ENCODE peak calls at places on chromosomes 11 and 22, in ten cellular contexts. M, C, O, V, I, E, T, W, F and H are unnamed samples.

GRCh38 chr11:96199563-96200025 is 143.4 kb downstream of the MAML2 start:
- DNase-seq in M (peak), C (no peak), O (no peak), V (no peak), I (no peak), E (no peak), T (peak), W (no peak), F (no peak), H (peak)

GRCh38 chr11:116438651-116439479 is 333.9 kb downstream of the BUD13 start:
- DNase-seq in M (no peak), C (no peak), O (no peak), V (no peak), I (no peak), E (no peak), T (no peak), W (no peak), F (no peak), H (no peak)

GRCh38 chr11:118696673-118697226 is 17.3 kb upstream of the TREH start:
- DNase-seq in M (no peak), C (no peak), O (no peak), V (no peak), I (peak), E (no peak), T (no peak), W (no peak), F (no peak), H (no peak)

GRCh38 chr22:38416621-38417251 is 38.3 kb downstream of the KCNJ4 start:
- DNase-seq in M (no peak), C (no peak), O (peak), V (no peak), I (no peak), E (no peak), T (no peak), W (peak), F (no peak), H (no peak)

GRCh38 chr22:49549256-49549655 is 278.4 kb downstream of the BRD1 start:
- DNase-seq in M (no peak), C (no peak), O (peak), V (no peak), I (no peak), E (no peak), T (no peak), W (no peak), F (no peak), H (no peak)

GRCh38 chr11:70705930-70706329 is 307.6 kb downstream of the CTTN start:
- DNase-seq in M (no peak), C (no peak), O (no peak), V (no peak), I (peak), E (no peak), T (no peak), W (peak), F (no peak), H (no peak)

GRCh38 chr11:122882809-122883681 is 486 bp downstream of the JHY start:
- DNase-seq in M (peak), C (peak), O (peak), V (peak), I (peak), E (peak), T (peak), W (peak), F (no peak), H (peak)

GRCh38 chr11:69427337-69427736 is 54.1 kb upstream of the LINC01488 start:
- DNase-seq in M (no peak), C (no peak), O (no peak), V (no peak), I (peak), E (no peak), T (no peak), W (peak), F (no peak), H (no peak)

GRCh38 chr11:118868659-118869058 is 15.0 kb upstream of the CXCR5 start:
- DNase-seq in M (no peak), C (no peak), O (no peak), V (no peak), I (no peak), E (no peak), T (no peak), W (no peak), F (no peak), H (no peak)

GRCh38 chr11:129117595-129118350 is 74.4 kb downstream of the ARHGAP32 start:
- DNase-seq in M (peak), C (peak), O (peak), V (peak), I (peak), E (peak), T (peak), W (no peak), F (no peak), H (peak)

GRCh38 chr22:23718371-23719165 is 27.8 kb downstream of the RGL4 start:
- DNase-seq in M (no peak), C (no peak), O (no peak), V (no peak), I (no peak), E (no peak), T (no peak), W (no peak), F (no peak), H (no peak)

GRCh38 chr22:31247726-31248125 is 35.6 kb downstream of the LIMK2 start:
- DNase-seq in M (no peak), C (no peak), O (no peak), V (no peak), I (no peak), E (no peak), T (no peak), W (no peak), F (no peak), H (no peak)

GRCh38 chr11:67194096-67194495 is 72.2 kb upstream of the GRK2 start:
- DNase-seq in M (no peak), C (no peak), O (no peak), V (no peak), I (no peak), E (no peak), T (no peak), W (no peak), F (no peak), H (no peak)

GRCh38 chr11:88179966-88180629 is 4.9 kb upstream of the RAB38 start:
- DNase-seq in M (peak), C (no peak), O (no peak), V (no peak), I (no peak), E (no peak), T (peak), W (no peak), F (no peak), H (no peak)

GRCh38 chr11:130308059-130308458 is 6.7 kb downstream of the ZBTB44 start:
- DNase-seq in M (no peak), C (no peak), O (no peak), V (no peak), I (no peak), E (no peak), T (no peak), W (no peak), F (no peak), H (no peak)

GRCh38 chr11:128956401-128957203 is 13.9 kb upstream of the TP53AIP1 start:
- DNase-seq in M (peak), C (no peak), O (no peak), V (peak), I (peak), E (peak), T (peak), W (no peak), F (no peak), H (peak)

GRCh38 chr11:85756401-85757200 is 54.3 kb downstream of the SYTL2 start:
- DNase-seq in M (no peak), C (no peak), O (no peak), V (no peak), I (no peak), E (no peak), T (no peak), W (no peak), F (no peak), H (peak)

GRCh38 chr11:124830749-124831148 is 30.5 kb upstream of the MSANTD2 start:
- DNase-seq in M (no peak), C (no peak), O (no peak), V (no peak), I (no peak), E (no peak), T (no peak), W (no peak), F (no peak), H (no peak)

GRCh38 chr11:17013548-17014320 is 480 bp downstream of the PLEKHA7 start:
- DNase-seq in M (no peak), C (no peak), O (no peak), V (peak), I (peak), E (no peak), T (no peak), W (peak), F (no peak), H (peak)

GRCh38 chr11:17734986-17735822 is 623 bp downstream of the KCNC1 start:
- DNase-seq in M (peak), C (peak), O (peak), V (peak), I (peak), E (peak), T (peak), W (peak), F (no peak), H (peak)

GRCh38 chr22:40533712-40534378 is 102.7 kb downstream of the MRTFA start:
- DNase-seq in M (peak), C (no peak), O (no peak), V (peak), I (no peak), E (no peak), T (peak), W (no peak), F (no peak), H (peak)

GRCh38 chr11:37061426-37061825 is 463.4 kb upstream of the RAG2 start:
- DNase-seq in M (no peak), C (no peak), O (no peak), V (no peak), I (no peak), E (no peak), T (no peak), W (no peak), F (no peak), H (no peak)

GRCh38 chr11:17559341-17560087 is 12.5 kb downstream of the OTOG start:
- DNase-seq in M (no peak), C (no peak), O (no peak), V (no peak), I (no peak), E (no peak), T (no peak), W (peak), F (no peak), H (no peak)

GRCh38 chr11:86954288-86955110 is 696 bp downstream of the FZD4 start:
- DNase-seq in M (no peak), C (peak), O (peak), V (peak), I (peak), E (peak), T (no peak), W (peak), F (no peak), H (peak)

GRCh38 chr11:76793391-76793811 is 10.2 kb downstream of the TSKU start:
- DNase-seq in M (no peak), C (no peak), O (no peak), V (peak), I (peak), E (no peak), T (no peak), W (no peak), F (no peak), H (no peak)

GRCh38 chr11:61832758-61833157 is 4.7 kb downstream of the FADS2 start:
- DNase-seq in M (no peak), C (no peak), O (peak), V (no peak), I (no peak), E (peak), T (no peak), W (peak), F (no peak), H (no peak)

GRCh38 chr11:1488575-1489180 is 2.1 kb upstream of the MOB2 start:
- DNase-seq in M (no peak), C (no peak), O (peak), V (no peak), I (no peak), E (no peak), T (no peak), W (peak), F (peak), H (no peak)

GRCh38 chr11:123062158-123062891 is 389 bp upstream of the HSPA8 start:
- DNase-seq in M (peak), C (peak), O (peak), V (peak), I (peak), E (peak), T (peak), W (peak), F (peak), H (peak)

GRCh38 chr11:2142762-2143202 is 3.6 kb upstream of the IGF2 start:
- DNase-seq in M (no peak), C (no peak), O (no peak), V (no peak), I (no peak), E (no peak), T (peak), W (no peak), F (no peak), H (peak)

GRCh38 chr11:72234514-72234830 is 9.5 kb downstream of the PHOX2A start:
- DNase-seq in M (no peak), C (no peak), O (no peak), V (no peak), I (peak), E (no peak), T (no peak), W (no peak), F (no peak), H (no peak)

GRCh38 chr11:1573847-1574255 is 1.8 kb upstream of the DUSP8 start:
- DNase-seq in M (no peak), C (peak), O (no peak), V (no peak), I (peak), E (no peak), T (no peak), W (no peak), F (no peak), H (no peak)

GRCh38 chr11:67435727-67436458 is 1.6 kb downstream of the PTPRCAP start:
- DNase-seq in M (no peak), C (no peak), O (no peak), V (no peak), I (no peak), E (no peak), T (no peak), W (peak), F (no peak), H (peak)

GRCh38 chr11:11149671-11150459 is 203.2 kb downstream of the CSNK2A3 start:
- DNase-seq in M (no peak), C (no peak), O (no peak), V (no peak), I (peak), E (no peak), T (no peak), W (no peak), F (no peak), H (peak)

GRCh38 chr11:105244157-105244820 is 104.7 kb upstream of the CARD18 start:
- DNase-seq in M (peak), C (no peak), O (peak), V (peak), I (no peak), E (peak), T (peak), W (no peak), F (peak), H (no peak)

GRCh38 chr11:113546757-113547507 is 71.7 kb upstream of the DRD2 start:
- DNase-seq in M (peak), C (no peak), O (no peak), V (no peak), I (peak), E (no peak), T (peak), W (no peak), F (no peak), H (no peak)

DNA sequence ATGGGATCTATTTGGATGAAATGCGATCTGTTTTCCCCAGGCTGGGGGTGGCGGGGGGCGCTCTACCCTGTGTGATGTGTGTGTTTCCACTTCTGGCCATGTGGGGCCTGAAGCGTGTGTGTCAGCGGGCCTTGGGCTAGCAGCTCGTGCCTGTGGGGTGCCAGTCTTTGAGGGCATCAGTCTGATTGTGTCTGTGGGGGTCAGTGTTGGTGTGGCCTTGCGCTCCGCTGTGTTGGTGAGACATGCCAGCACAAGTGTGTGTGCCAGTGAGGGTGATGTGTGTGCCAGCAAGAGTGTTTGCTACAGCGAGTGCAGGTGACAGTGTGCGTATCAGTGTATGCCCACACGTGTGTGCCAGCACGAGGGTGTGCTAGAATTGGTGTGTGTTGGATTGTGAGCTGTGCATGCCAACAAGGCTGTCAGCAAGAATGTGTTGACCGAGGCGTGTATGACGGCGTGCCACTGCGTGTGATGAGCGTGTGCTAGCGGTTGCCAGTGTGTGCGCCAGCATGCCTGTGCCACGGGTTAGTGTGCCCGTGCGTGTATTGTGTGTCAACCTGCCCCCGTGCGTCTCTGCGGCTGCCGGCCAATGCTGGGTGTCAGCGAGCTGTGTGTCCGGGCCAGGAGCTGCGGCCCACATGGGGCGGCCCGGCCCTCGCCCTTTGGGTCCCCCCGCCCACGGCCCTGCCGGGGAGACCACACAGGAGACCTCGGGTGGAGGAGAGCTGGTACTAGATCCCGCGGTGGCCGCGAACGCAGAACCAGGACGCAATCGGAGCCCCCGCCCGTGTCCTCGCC is 519 bp downstream of the ARRB1 start:
- DNase-seq in M (no peak), C (peak), O (peak), V (no peak), I (peak), E (no peak), T (no peak), W (peak), F (peak), H (peak)
- TF ChIP-seq CTCF in M (no peak), C (no peak), O (no peak), V (no peak), I (peak), E (no peak), T (peak), W (no peak), F (peak), H (peak)

GRCh38 chr11:75525433-75526191 is at the start of gene GDPD5:
- DNase-seq in M (peak), C (peak), O (peak), V (peak), I (peak), E (peak), T (peak), W (peak), F (peak), H (peak)
- TF ChIP-seq CTCF in M (peak), C (peak), O (peak), V (peak), I (peak), E (peak), T (peak), W (peak), F (peak), H (peak)

DNA sequence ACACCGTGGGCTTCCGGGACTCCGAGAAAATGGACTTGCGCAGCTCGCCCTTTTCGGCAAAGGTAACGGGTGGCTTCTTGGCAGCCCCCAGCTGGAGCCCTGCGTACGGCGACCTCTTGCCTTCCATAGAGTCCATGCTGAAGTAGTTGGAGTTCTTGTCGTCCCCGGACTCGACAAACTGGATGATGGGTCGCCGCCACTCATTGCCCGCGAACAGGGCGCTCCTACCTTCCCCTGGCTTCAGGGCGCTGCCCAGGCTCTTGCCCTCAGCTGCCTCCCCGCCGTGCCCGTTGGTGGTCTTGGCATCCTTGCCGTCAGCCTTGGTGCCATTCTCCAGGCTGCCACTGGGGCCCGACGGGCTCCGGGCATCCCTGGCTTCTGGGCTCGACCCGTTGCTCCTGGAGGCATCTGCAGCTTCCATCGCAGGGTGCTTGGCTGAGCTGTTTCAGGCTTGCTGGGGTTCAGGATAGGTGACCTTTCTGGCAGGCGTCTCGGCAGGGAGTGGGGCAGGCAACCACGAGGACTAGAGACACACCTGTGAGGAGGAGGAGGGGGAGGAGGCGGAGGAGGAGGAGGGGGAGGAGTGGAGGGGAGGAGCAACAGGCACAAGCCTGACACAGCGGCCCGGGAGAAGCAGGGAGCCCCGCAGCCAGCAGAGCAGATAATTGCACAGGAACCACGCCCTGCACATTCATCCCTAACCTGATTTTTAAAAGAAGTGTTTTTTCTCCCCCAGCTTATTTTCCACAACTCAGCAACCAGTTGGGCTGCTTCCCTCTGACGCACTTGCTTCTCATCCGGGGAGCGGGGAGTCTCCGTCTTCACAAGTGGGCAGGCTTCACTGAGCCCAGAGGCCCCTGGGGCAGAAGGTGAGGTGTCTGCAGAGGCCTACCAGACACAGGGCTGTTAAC is at the start of gene TRIM29:
- DNase-seq in M (no peak), C (peak), O (no peak), V (no peak), I (peak), E (peak), T (no peak), W (peak), F (no peak), H (no peak)
- TF ChIP-seq CTCF in M (no peak), C (no peak), O (no peak), V (no peak), I (peak), E (no peak), T (no peak), W (no peak), F (no peak), H (no peak)

GRCh38 chr22:41535244-41535643 is 9.0 kb downstream of the POLR3H start:
- DNase-seq in M (peak), C (no peak), O (no peak), V (peak), I (peak), E (no peak), T (no peak), W (no peak), F (no peak), H (no peak)
- TF ChIP-seq CTCF in M (peak), C (no peak), O (no peak), V (no peak), I (peak), E (no peak), T (peak), W (no peak), F (no peak), H (no peak)

GRCh38 chr11:94469416-94469815 is 24.2 kb downstream of the MRE11 start:
- DNase-seq in M (no peak), C (no peak), O (no peak), V (no peak), I (no peak), E (no peak), T (no peak), W (no peak), F (no peak), H (no peak)
- TF ChIP-seq CTCF in M (no peak), C (no peak), O (no peak), V (no peak), I (no peak), E (no peak), T (no peak), W (no peak), F (no peak), H (no peak)